ENCODE peak calls at places on chromosome 1, in nine cellular contexts. One of them, this sample, is unnamed.

GRCh38 chr1:208270679-208271111 is 26.5 kb upstream of the PLXNA2 start:
- DNase-seq in tibial nerve: no peak
- DNase-seq in AG09309: no peak
- DNase-seq in thoracic aorta: no peak
- DNase-seq in GM23248: no peak
- DNase-seq in hepatocyte: no peak
- DNase-seq in bronchial epithelial cell: no peak
- DNase-seq in aorta: no peak
- DNase-seq in cardiac muscle cell: no peak
- DNase-seq in this sample: no peak

GRCh38 chr1:230254265-230254664 is 171.9 kb downstream of the PGBD5 start:
- DNase-seq in GM23248: no peak
- DNase-seq in cardiac muscle cell: no peak
- DNase-seq in thoracic aorta: no peak
- DNase-seq in tibial nerve: no peak
- DNase-seq in hepatocyte: no peak
- DNase-seq in aorta: no peak
- DNase-seq in bronchial epithelial cell: no peak
- DNase-seq in AG09309: no peak
- DNase-seq in this sample: no peak

GRCh38 chr1:111723091-111723806 is 15.9 kb downstream of the INKA2 start:
- DNase-seq in GM23248: no peak
- DNase-seq in bronchial epithelial cell: no peak
- DNase-seq in cardiac muscle cell: no peak
- DNase-seq in aorta: no peak
- DNase-seq in AG09309: no peak
- DNase-seq in tibial nerve: no peak
- DNase-seq in thoracic aorta: no peak
- DNase-seq in hepatocyte: no peak
- DNase-seq in this sample: no peak

GRCh38 chr1:10897981-10898728 is 101.7 kb upstream of the CASZ1 start:
- DNase-seq in aorta: no peak
- DNase-seq in hepatocyte: peak; percentile 21
- DNase-seq in cardiac muscle cell: no peak
- DNase-seq in AG09309: no peak
- DNase-seq in bronchial epithelial cell: peak; percentile 14
- DNase-seq in thoracic aorta: no peak
- DNase-seq in GM23248: peak; percentile 63
- DNase-seq in tibial nerve: no peak
- DNase-seq in this sample: no peak

GRCh38 chr1:245687129-245687635 is 532.4 kb downstream of the KIF26B start:
- DNase-seq in thoracic aorta: no peak
- DNase-seq in bronchial epithelial cell: no peak
- DNase-seq in AG09309: no peak
- DNase-seq in GM23248: no peak
- DNase-seq in tibial nerve: no peak
- DNase-seq in hepatocyte: no peak
- DNase-seq in cardiac muscle cell: no peak
- DNase-seq in aorta: no peak
- DNase-seq in this sample: no peak

GRCh38 chr1:248775496-248775895 is 19.9 kb upstream of the LYPD8 start:
- DNase-seq in bronchial epithelial cell: no peak
- DNase-seq in tibial nerve: no peak
- DNase-seq in thoracic aorta: no peak
- DNase-seq in cardiac muscle cell: no peak
- DNase-seq in aorta: no peak
- DNase-seq in hepatocyte: no peak
- DNase-seq in AG09309: no peak
- DNase-seq in GM23248: no peak
- DNase-seq in this sample: no peak

GRCh38 chr1:38817958-38818705 is 41.4 kb downstream of the RRAGC start:
- DNase-seq in tibial nerve: no peak
- DNase-seq in thoracic aorta: no peak
- DNase-seq in GM23248: peak; percentile 38
- DNase-seq in bronchial epithelial cell: no peak
- DNase-seq in cardiac muscle cell: peak; percentile 16
- DNase-seq in hepatocyte: peak; percentile 74
- DNase-seq in aorta: peak; percentile 82
- DNase-seq in AG09309: no peak
- DNase-seq in this sample: no peak

GRCh38 chr1:10087210-10087609 is 54.5 kb downstream of the UBE4B start:
- DNase-seq in tibial nerve: no peak
- DNase-seq in cardiac muscle cell: no peak
- DNase-seq in AG09309: no peak
- DNase-seq in GM23248: no peak
- DNase-seq in thoracic aorta: no peak
- DNase-seq in hepatocyte: no peak
- DNase-seq in bronchial epithelial cell: no peak
- DNase-seq in aorta: no peak
- DNase-seq in this sample: no peak

GRCh38 chr1:106785136-106785535 is 271.3 kb upstream of the PRMT6 start:
- DNase-seq in aorta: no peak
- DNase-seq in hepatocyte: no peak
- DNase-seq in tibial nerve: no peak
- DNase-seq in cardiac muscle cell: peak; percentile 3
- DNase-seq in GM23248: no peak
- DNase-seq in AG09309: no peak
- DNase-seq in thoracic aorta: no peak
- DNase-seq in bronchial epithelial cell: no peak
- DNase-seq in this sample: no peak

GRCh38 chr1:87045757-87046422 is 131.5 kb downstream of the HS2ST1 start:
- DNase-seq in hepatocyte: no peak
- DNase-seq in AG09309: no peak
- DNase-seq in bronchial epithelial cell: no peak
- DNase-seq in cardiac muscle cell: no peak
- DNase-seq in thoracic aorta: no peak
- DNase-seq in GM23248: peak; percentile 6
- DNase-seq in aorta: no peak
- DNase-seq in tibial nerve: no peak
- DNase-seq in this sample: no peak

GRCh38 chr1:179926494-179927205 is 28.0 kb upstream of the CEP350 start:
- DNase-seq in AG09309: peak; percentile 85
- DNase-seq in tibial nerve: no peak
- DNase-seq in thoracic aorta: no peak
- DNase-seq in hepatocyte: peak; percentile 38
- DNase-seq in aorta: no peak
- DNase-seq in bronchial epithelial cell: peak; percentile 93
- DNase-seq in GM23248: peak; percentile 90
- DNase-seq in cardiac muscle cell: peak; percentile 70
- DNase-seq in this sample: peak; percentile 87

GRCh38 chr1:31782766-31783410 is 18.7 kb upstream of the ADGRB2 start:
- DNase-seq in aorta: peak; percentile 67
- DNase-seq in hepatocyte: no peak
- DNase-seq in GM23248: no peak
- DNase-seq in bronchial epithelial cell: no peak
- DNase-seq in cardiac muscle cell: no peak
- DNase-seq in thoracic aorta: no peak
- DNase-seq in tibial nerve: no peak
- DNase-seq in AG09309: no peak
- DNase-seq in this sample: no peak

GRCh38 chr1:178376008-178376407 is 120.8 kb downstream of the CLEC20A start:
- DNase-seq in AG09309: no peak
- DNase-seq in tibial nerve: no peak
- DNase-seq in bronchial epithelial cell: no peak
- DNase-seq in thoracic aorta: no peak
- DNase-seq in cardiac muscle cell: no peak
- DNase-seq in GM23248: no peak
- DNase-seq in hepatocyte: no peak
- DNase-seq in aorta: no peak
- DNase-seq in this sample: no peak

GRCh38 chr1:228226956-228227791 is 19.3 kb downstream of the OBSCN start:
- DNase-seq in cardiac muscle cell: peak; percentile 67
- DNase-seq in aorta: no peak
- DNase-seq in bronchial epithelial cell: no peak
- DNase-seq in GM23248: peak; percentile 52
- DNase-seq in tibial nerve: no peak
- DNase-seq in hepatocyte: no peak
- DNase-seq in AG09309: no peak
- DNase-seq in thoracic aorta: no peak
- DNase-seq in this sample: no peak

GRCh38 chr1:235996048-235996785 is 68.7 kb downstream of the NID1 start:
- DNase-seq in hepatocyte: no peak
- DNase-seq in cardiac muscle cell: no peak
- DNase-seq in tibial nerve: no peak
- DNase-seq in GM23248: no peak
- DNase-seq in AG09309: no peak
- DNase-seq in aorta: no peak
- DNase-seq in bronchial epithelial cell: no peak
- DNase-seq in thoracic aorta: no peak
- DNase-seq in this sample: no peak

GRCh38 chr1:93865253-93865652 is 13.8 kb downstream of the DNTTIP2 start:
- DNase-seq in AG09309: no peak
- DNase-seq in bronchial epithelial cell: no peak
- DNase-seq in cardiac muscle cell: no peak
- DNase-seq in tibial nerve: no peak
- DNase-seq in hepatocyte: no peak
- DNase-seq in aorta: no peak
- DNase-seq in GM23248: no peak
- DNase-seq in thoracic aorta: no peak
- DNase-seq in this sample: no peak

GRCh38 chr1:110393691-110394564 is 3.1 kb upstream of the SLC16A4 start:
- DNase-seq in tibial nerve: no peak
- DNase-seq in bronchial epithelial cell: peak; percentile 84
- DNase-seq in GM23248: peak; percentile 88
- DNase-seq in cardiac muscle cell: peak; percentile 72
- DNase-seq in aorta: no peak
- DNase-seq in AG09309: no peak
- DNase-seq in thoracic aorta: no peak
- DNase-seq in hepatocyte: peak; percentile 70
- DNase-seq in this sample: peak; percentile 61

GRCh38 chr1:33132549-33132948 is 49.3 kb downstream of the TRIM62 start:
- DNase-seq in bronchial epithelial cell: no peak
- DNase-seq in cardiac muscle cell: no peak
- DNase-seq in hepatocyte: no peak
- DNase-seq in thoracic aorta: no peak
- DNase-seq in aorta: no peak
- DNase-seq in tibial nerve: no peak
- DNase-seq in AG09309: no peak
- DNase-seq in GM23248: no peak
- DNase-seq in this sample: no peak

GRCh38 chr1:172531412-172531811 is 1.5 kb upstream of the SUCO start:
- DNase-seq in thoracic aorta: no peak
- DNase-seq in cardiac muscle cell: no peak
- DNase-seq in AG09309: no peak
- DNase-seq in bronchial epithelial cell: no peak
- DNase-seq in aorta: no peak
- DNase-seq in tibial nerve: no peak
- DNase-seq in hepatocyte: no peak
- DNase-seq in GM23248: no peak
- DNase-seq in this sample: no peak
- H3K4me3 ChIP-seq in thoracic aorta: peak overlapping the region; percentile 93
- H3K4me3 ChIP-seq in cardiac muscle cell: peak overlapping the region; percentile 63
- H3K4me3 ChIP-seq in AG09309: peak overlapping the region; percentile 93
- H3K4me3 ChIP-seq in bronchial epithelial cell: peak overlapping the region; percentile 58
- H3K4me3 ChIP-seq in aorta: peak overlapping the region; percentile 92
- H3K4me3 ChIP-seq in tibial nerve: peak overlapping the region; percentile 75
- H3K4me3 ChIP-seq in hepatocyte: peak overlapping the region; percentile 45
- H3K4me3 ChIP-seq in GM23248: peak overlapping the region; percentile 96
- H3K4me3 ChIP-seq in this sample: peak overlapping the region; percentile 87

GRCh38 chr1:2529776-2530500 is at the start of gene HES5:
- DNase-seq in hepatocyte: no peak
- DNase-seq in GM23248: peak; percentile 72
- DNase-seq in cardiac muscle cell: no peak
- DNase-seq in thoracic aorta: no peak
- DNase-seq in aorta: no peak
- DNase-seq in tibial nerve: no peak
- DNase-seq in AG09309: no peak
- DNase-seq in bronchial epithelial cell: no peak
- DNase-seq in this sample: no peak
- H3K4me3 ChIP-seq in hepatocyte: no peak within 1 kb of the TSS
- H3K4me3 ChIP-seq in GM23248: peak within 1 kb of the TSS; percentile 32
- H3K4me3 ChIP-seq in cardiac muscle cell: peak within 1 kb of the TSS; percentile 20
- H3K4me3 ChIP-seq in thoracic aorta: peak within 1 kb of the TSS; percentile 68
- H3K4me3 ChIP-seq in aorta: no peak within 1 kb of the TSS
- H3K4me3 ChIP-seq in tibial nerve: peak within 1 kb of the TSS; percentile 41
- H3K4me3 ChIP-seq in AG09309: no peak within 1 kb of the TSS
- H3K4me3 ChIP-seq in bronchial epithelial cell: peak within 1 kb of the TSS; percentile 20
- H3K4me3 ChIP-seq in this sample: no peak within 1 kb of the TSS

GRCh38 chr1:12182410-12182946 is 15.7 kb downstream of the TNFRSF1B start:
- DNase-seq in tibial nerve: no peak
- DNase-seq in bronchial epithelial cell: no peak
- DNase-seq in AG09309: no peak
- DNase-seq in cardiac muscle cell: peak; percentile 30
- DNase-seq in hepatocyte: no peak
- DNase-seq in thoracic aorta: no peak
- DNase-seq in aorta: no peak
- DNase-seq in GM23248: no peak
- DNase-seq in this sample: no peak

GRCh38 chr1:12183095-12183794 is 16.5 kb downstream of the TNFRSF1B start:
- DNase-seq in aorta: no peak
- DNase-seq in GM23248: no peak
- DNase-seq in thoracic aorta: no peak
- DNase-seq in cardiac muscle cell: no peak
- DNase-seq in tibial nerve: no peak
- DNase-seq in AG09309: no peak
- DNase-seq in hepatocyte: no peak
- DNase-seq in bronchial epithelial cell: no peak
- DNase-seq in this sample: no peak

GRCh38 chr1:12185036-12185435 is 18.2 kb downstream of the TNFRSF1B start:
- DNase-seq in AG09309: no peak
- DNase-seq in bronchial epithelial cell: no peak
- DNase-seq in GM23248: no peak
- DNase-seq in tibial nerve: no peak
- DNase-seq in hepatocyte: no peak
- DNase-seq in thoracic aorta: no peak
- DNase-seq in cardiac muscle cell: no peak
- DNase-seq in aorta: no peak
- DNase-seq in this sample: no peak

GRCh38 chr1:12185556-12186276 is 18.9 kb downstream of the TNFRSF1B start:
- DNase-seq in aorta: no peak
- DNase-seq in thoracic aorta: no peak
- DNase-seq in cardiac muscle cell: peak; percentile 30
- DNase-seq in GM23248: no peak
- DNase-seq in tibial nerve: no peak
- DNase-seq in AG09309: no peak
- DNase-seq in hepatocyte: no peak
- DNase-seq in bronchial epithelial cell: no peak
- DNase-seq in this sample: no peak

GRCh38 chr1:12184008-12184681 is 17.4 kb downstream of the TNFRSF1B start:
- DNase-seq in bronchial epithelial cell: no peak
- DNase-seq in AG09309: no peak
- DNase-seq in aorta: peak; percentile 89
- DNase-seq in thoracic aorta: peak; percentile 28
- DNase-seq in cardiac muscle cell: peak; percentile 96
- DNase-seq in GM23248: peak; percentile 66
- DNase-seq in tibial nerve: peak; percentile 67
- DNase-seq in hepatocyte: peak; percentile 65
- DNase-seq in this sample: peak; percentile 83
- H3K4me3 ChIP-seq in bronchial epithelial cell: no peak overlapping the region
- H3K4me3 ChIP-seq in AG09309: no peak overlapping the region
- H3K4me3 ChIP-seq in aorta: no peak overlapping the region
- H3K4me3 ChIP-seq in thoracic aorta: no peak overlapping the region
- H3K4me3 ChIP-seq in cardiac muscle cell: no peak overlapping the region
- H3K4me3 ChIP-seq in GM23248: no peak overlapping the region
- H3K4me3 ChIP-seq in tibial nerve: no peak overlapping the region
- H3K4me3 ChIP-seq in hepatocyte: no peak overlapping the region
- H3K4me3 ChIP-seq in this sample: no peak overlapping the region

DNA sequence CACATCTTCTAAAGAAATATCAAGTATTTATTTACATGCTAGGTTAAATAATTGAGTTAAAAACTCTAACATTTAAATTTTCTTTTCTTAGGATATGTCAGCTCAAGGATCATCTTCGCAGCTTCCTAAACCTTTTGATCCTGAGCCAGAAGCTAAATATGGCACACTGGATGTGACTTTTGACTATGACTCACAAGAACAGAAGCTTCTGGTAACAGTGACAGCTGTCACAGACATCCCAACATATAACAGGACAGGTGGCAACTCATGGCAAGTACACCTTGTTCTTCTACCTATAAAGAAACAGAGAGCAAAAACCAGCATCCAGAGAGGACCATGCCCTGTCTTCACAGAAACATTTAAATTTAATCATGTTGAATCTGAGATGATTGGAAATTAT is 132.7 kb upstream of the SERTAD4 start:
- DNase-seq in hepatocyte: no peak
- DNase-seq in AG09309: no peak
- DNase-seq in tibial nerve: no peak
- DNase-seq in cardiac muscle cell: no peak
- DNase-seq in bronchial epithelial cell: no peak
- DNase-seq in thoracic aorta: no peak
- DNase-seq in aorta: no peak
- DNase-seq in GM23248: no peak
- DNase-seq in this sample: no peak
- H3K4me3 ChIP-seq in hepatocyte: no peak overlapping the region
- H3K4me3 ChIP-seq in AG09309: no peak overlapping the region
- H3K4me3 ChIP-seq in tibial nerve: no peak overlapping the region
- H3K4me3 ChIP-seq in cardiac muscle cell: no peak overlapping the region
- H3K4me3 ChIP-seq in bronchial epithelial cell: no peak overlapping the region
- H3K4me3 ChIP-seq in thoracic aorta: no peak overlapping the region
- H3K4me3 ChIP-seq in aorta: no peak overlapping the region
- H3K4me3 ChIP-seq in GM23248: no peak overlapping the region
- H3K4me3 ChIP-seq in this sample: no peak overlapping the region